ENCODE peak calls at places on chromosomes 11 and 22, in four cellular contexts. D is NT2/D1, H is GM12878, U is HepG2. G is an unnamed sample.

GRCh38 chr22:42158456-42159132 is 28.0 kb upstream of the CYP2D6 start:
- DNase-seq in D (no peak), H (no peak), U (no peak), G (no peak)

GRCh38 chr11:9039863-9040262 is 36.1 kb upstream of the NRIP3 start:
- DNase-seq in D (no peak), H (no peak), U (no peak), G (no peak)

GRCh38 chr11:86629070-86629706 is 43.2 kb downstream of the ME3 start:
- DNase-seq in D (no peak), H (no peak), U (no peak), G (no peak)

GRCh38 chr22:35540600-35541253 is at the start of gene RASD2:
- DNase-seq in D (no peak), H (no peak), U (no peak), G (peak)

GRCh38 chr11:130020323-130020722 is 17.7 kb upstream of the PRDM10 start:
- DNase-seq in D (no peak), H (no peak), U (no peak), G (no peak)

GRCh38 chr11:112847568-112847967 is 113.7 kb upstream of the NCAM1 start:
- DNase-seq in D (no peak), H (no peak), U (no peak), G (no peak)

GRCh38 chr11:48006301-48006992 is 26.1 kb downstream of the PTPRJ start:
- DNase-seq in D (no peak), H (peak), U (no peak), G (no peak)

GRCh38 chr11:16148301-16148787 is 208.0 kb downstream of the SOX6 start:
- DNase-seq in D (no peak), H (no peak), U (peak), G (peak)

GRCh38 chr11:20584093-20584774 is 15.2 kb upstream of the SLC6A5 start:
- DNase-seq in D (no peak), H (no peak), U (peak), G (no peak)

GRCh38 chr22:42358643-42359558 is 73.3 kb downstream of the NFAM1 start:
- DNase-seq in D (no peak), H (no peak), U (no peak), G (no peak)

GRCh38 chr11:46345131-46345597 is 2.1 kb upstream of the DGKZ start:
- DNase-seq in D (no peak), H (no peak), U (no peak), G (no peak)

GRCh38 chr11:59729884-59730283 is 16.2 kb upstream of the OR10V1 start:
- DNase-seq in D (no peak), H (no peak), U (no peak), G (no peak)

GRCh38 chr22:42680648-42681047 is 31.5 kb upstream of the CYB5R3 start:
- DNase-seq in D (no peak), H (no peak), U (no peak), G (no peak)

GRCh38 chr11:107272561-107272960 is 185.1 kb downstream of the CWF19L2 start:
- DNase-seq in D (no peak), H (no peak), U (no peak), G (no peak)

GRCh38 chr22:19394274-19395050 is 37.1 kb downstream of the HIRA start:
- DNase-seq in D (no peak), H (no peak), U (no peak), G (no peak)

GRCh38 chr11:75815345-75815983 is 454 bp downstream of the UVRAG start:
- DNase-seq in D (no peak), H (no peak), U (no peak), G (peak)

GRCh38 chr11:75813126-75813525 is 1.9 kb upstream of the UVRAG start:
- DNase-seq in D (no peak), H (no peak), U (no peak), G (no peak)

GRCh38 chr11:75814686-75815344 is at the start of gene UVRAG:
- DNase-seq in D (peak), H (peak), U (peak), G (peak)

GRCh38 chr11:75813622-75814039 is 1.4 kb upstream of the UVRAG start:
- DNase-seq in D (no peak), H (no peak), U (peak), G (no peak)

GRCh38 chr11:75814369-75814685 is 683 bp upstream of the UVRAG start:
- DNase-seq in D (no peak), H (no peak), U (no peak), G (no peak)
- TF ChIP-seq SUZ12 in D (no peak), H (no peak), U (no peak), G (no peak)

GRCh38 chr11:62242021-62242420 is at the start of gene SCGB1D2:
- DNase-seq in D (peak), H (no peak), U (peak), G (peak)

GRCh38 chr11:62241095-62241494 is 944 bp upstream of the SCGB1D2 start:
- DNase-seq in D (no peak), H (no peak), U (no peak), G (no peak)

GRCh38 chr11:62245271-62245753 is 3.3 kb downstream of the SCGB1D2 start:
- DNase-seq in D (peak), H (no peak), U (peak), G (peak)
- TF ChIP-seq SUZ12 in D (no peak), H (no peak), U (no peak), G (no peak)

GRCh38 chr22:49705216-49705600 is 122.5 kb downstream of the BRD1 start:
- DNase-seq in D (no peak), H (no peak), U (no peak), G (no peak)

GRCh38 chr22:49704345-49705215 is 123.1 kb downstream of the BRD1 start:
- DNase-seq in D (no peak), H (no peak), U (no peak), G (no peak)

GRCh38 chr22:49703391-49703926 is 124.2 kb downstream of the BRD1 start:
- DNase-seq in D (no peak), H (no peak), U (no peak), G (no peak)

GRCh38 chr22:49703990-49704344 is 123.7 kb downstream of the BRD1 start:
- DNase-seq in D (no peak), H (no peak), U (no peak), G (no peak)

GRCh38 chr22:49705631-49706352 is 121.9 kb downstream of the BRD1 start:
- DNase-seq in D (no peak), H (no peak), U (no peak), G (no peak)
- TF ChIP-seq SUZ12 in D (no peak), H (no peak), U (no peak), G (no peak)

DNA sequence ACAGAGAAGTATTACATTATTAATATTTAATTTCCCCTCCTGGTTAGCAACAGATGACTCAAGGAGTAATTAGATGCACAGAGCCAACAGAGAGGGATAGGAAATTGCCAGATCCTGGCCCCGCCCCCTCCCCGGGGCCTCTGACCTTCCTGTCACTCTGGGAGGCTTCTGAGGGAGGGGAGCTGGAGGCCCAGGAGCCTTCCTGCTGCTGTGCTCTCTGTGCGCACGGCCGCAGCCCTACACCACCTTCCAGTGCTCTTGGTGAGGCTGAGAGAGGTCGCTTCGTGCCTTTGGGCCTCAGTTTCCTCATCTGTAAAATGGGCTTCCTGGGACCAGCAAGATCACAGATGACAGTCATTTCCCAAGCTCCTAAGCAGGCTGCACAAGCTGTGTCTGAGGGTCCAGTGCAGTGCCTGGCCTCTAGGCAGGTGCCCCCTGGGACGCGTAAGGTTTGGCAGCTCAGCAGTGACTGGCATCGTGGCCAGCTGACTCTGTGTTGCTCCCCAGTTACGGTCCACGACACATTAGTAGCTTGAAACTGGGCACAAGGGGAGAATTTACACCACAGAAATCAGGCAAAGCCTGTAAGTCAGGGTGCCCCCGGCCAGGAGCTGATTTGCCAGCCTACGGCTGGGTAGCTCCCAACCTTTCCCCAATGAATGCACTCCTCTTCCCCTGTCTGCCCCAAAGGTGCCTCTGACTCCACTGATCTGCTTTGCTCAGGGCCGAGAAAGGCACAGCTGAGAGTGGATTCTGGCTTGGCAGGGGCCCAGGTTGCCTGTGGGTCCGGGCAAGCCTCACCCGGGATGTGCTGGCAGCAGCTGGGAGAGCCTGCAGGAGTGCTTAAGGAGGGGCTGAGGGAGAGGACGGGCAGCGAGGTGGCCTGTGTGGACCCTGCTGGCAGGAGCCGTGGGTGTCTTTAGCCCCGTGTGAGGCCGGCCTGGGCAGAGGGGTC is 2.3 kb downstream of the ADORA2A start:
- DNase-seq in D (no peak), H (no peak), U (no peak), G (no peak)
- TF ChIP-seq SUZ12 in D (no peak), H (no peak), U (no peak), G (no peak)

DNA sequence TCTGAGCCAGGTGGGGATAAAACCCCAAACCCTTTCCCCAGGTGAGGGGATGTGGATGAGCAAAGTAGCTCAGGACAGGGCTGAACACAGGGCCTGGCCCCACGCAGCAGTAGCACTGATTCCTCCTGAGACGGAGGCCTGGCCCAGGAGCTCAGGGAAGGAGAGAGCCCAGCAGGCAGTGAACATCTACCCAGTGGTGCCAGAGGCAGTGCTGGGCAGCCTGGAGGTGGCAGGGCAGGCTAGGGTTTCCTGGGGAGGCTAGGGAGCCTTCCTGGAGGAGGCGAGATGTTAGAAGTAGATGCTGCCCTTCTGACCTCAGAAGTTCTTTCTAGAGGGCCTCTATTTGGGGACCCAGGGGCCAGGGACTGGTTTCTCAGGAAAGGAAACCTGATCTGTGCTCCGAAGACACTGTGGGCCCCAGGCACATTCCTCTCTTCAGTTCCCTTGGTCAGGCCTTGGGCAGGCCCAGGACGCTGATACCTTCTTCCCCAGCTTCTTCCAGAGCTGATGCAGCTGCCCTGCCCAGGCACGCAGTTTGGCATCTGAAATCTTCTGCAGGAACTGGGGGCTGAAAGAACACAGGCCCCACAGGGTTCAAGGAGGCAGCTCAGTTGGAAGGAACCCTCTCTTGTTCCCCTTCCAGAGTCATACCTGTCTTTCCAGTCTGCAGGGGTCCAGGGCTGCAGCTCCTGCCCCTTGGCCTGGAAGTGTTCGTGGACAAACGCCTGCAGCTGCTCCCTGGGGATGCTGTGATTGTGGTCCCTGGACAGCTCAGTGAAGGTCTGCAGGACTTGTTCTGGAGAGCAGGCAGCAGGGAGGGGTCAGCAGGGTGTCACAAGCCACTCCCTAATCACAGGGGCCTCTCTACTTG is 16.8 kb downstream of the TREH start:
- DNase-seq in D (no peak), H (no peak), U (no peak), G (no peak)
- TF ChIP-seq SUZ12 in D (no peak), H (no peak), U (no peak), G (no peak)

GRCh38 chr22:45262931-45263789 is 21.6 kb upstream of the UPK3A start:
- DNase-seq in D (no peak), H (peak), U (no peak), G (no peak)
- TF ChIP-seq SUZ12 in D (no peak), H (no peak), U (no peak), G (no peak)

DNA sequence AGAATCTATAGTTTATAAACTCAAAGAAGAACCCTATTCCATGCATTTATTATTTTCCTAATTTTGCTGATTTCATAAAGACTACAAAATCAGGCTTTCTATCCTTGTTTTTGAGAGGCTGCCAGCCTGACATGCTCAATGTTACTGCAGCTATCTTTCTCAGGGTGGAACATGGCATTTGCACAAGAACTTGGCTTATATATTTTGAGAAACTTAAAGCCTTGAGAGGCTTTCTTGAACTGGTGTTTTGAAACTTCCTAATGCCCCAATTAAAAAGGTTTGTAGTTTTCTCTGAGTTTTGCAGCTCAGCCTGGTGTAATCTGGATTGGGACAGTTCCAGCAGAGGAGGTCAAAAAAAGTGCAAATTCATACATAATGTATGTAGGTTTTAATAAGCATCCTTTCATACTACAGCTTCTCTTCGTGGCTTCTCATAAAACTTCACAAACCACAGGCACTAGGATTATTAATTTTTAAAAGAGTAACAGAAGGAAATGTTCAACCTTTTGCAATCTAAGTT is 223.4 kb downstream of the FAM76B start:
- DNase-seq in D (no peak), H (no peak), U (no peak), G (no peak)
- TF ChIP-seq SUZ12 in D (no peak), H (no peak), U (no peak), G (no peak)

DNA sequence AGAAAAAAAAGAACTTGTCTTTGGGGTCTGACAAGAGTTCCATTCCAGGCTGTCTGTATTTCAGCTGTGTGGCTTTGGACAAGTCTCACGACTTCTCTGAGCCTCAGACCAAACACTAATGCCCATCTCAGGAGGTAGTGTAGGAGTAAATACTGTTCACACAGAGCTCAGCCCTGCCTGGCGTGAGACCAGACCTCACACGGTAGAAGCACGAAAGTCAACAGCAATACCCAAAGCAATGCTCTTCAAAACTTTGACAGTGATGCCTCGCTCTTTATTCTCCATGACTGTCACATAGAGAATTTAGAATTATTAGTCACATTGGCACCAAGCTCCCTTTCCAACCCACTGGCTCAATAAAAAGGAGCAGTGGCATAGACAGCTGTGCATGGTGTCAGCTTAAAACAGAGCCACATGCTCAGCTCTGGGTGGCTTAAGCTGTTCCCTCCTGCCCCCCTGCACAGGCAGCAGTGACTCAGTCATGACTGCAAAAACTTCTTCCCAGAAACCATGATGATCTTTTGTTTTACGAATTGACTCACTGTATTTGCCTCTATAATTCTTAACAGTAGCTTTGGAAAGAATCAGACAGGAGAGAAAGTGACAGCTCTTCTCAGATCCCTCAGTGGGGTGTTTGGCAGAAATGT is 74.0 kb upstream of the PHF21B start:
- DNase-seq in D (no peak), H (no peak), U (no peak), G (no peak)
- TF ChIP-seq SUZ12 in D (no peak), H (no peak), U (no peak), G (no peak)

DNA sequence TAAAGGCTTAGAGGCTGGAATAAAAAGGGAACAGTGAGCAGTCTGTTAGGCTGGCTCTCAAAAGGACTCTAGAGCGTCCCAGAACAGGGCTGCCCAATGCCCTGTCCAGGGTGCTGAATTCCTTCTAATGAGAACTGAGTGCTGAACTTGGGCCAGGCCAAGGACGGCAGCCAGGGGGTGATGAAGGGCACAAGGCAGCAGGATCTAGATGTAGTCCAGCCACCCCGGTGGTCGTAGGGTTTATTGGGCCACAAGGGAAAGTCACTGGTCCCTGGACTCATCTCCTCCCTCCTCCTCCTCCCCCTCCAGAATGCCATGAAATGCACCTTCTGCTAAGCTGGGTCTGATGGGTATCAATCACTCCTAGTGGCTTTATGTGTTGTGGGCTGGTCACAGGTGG is 19.2 kb downstream of the NPTXR start:
- DNase-seq in D (peak), H (no peak), U (peak), G (peak)
- TF ChIP-seq SUZ12 in D (no peak), H (no peak), U (no peak), G (no peak)

GRCh38 chr22:49765951-49766350 is 61.7 kb downstream of the BRD1 start:
- DNase-seq in D (no peak), H (no peak), U (no peak), G (no peak)
- TF ChIP-seq SUZ12 in D (no peak), H (no peak), U (no peak), G (no peak)

G was measured in HEK293T.